ENCODE peak calls at places on chromosome 10, in seven cellular contexts. One of them, this sample, is unnamed.

GRCh38 chr10:3107426-3107961 is 40.1 kb downstream of the PFKP start:
- DNase-seq in naive thymus-derived CD8-positive, alpha-beta T cell: no peak
- DNase-seq in H9: no peak
- DNase-seq in cardiac fibroblast: peak
- DNase-seq in Ammon's horn: peak
- DNase-seq in stimulated activated CD4-positive, alpha-beta T cell treated with anti-CD3 and anti-CD28 coated beads, Interleukin-1b, Interleukin-23, amount 100 ng/mL, for 24 hours: no peak
- DNase-seq in NCI-H460: peak
- DNase-seq in this sample: no peak

GRCh38 chr10:88800152-88801125 is 2.1 kb upstream of the LIPM start:
- DNase-seq in stimulated activated CD4-positive, alpha-beta T cell treated with anti-CD3 and anti-CD28 coated beads, Interleukin-1b, Interleukin-23, amount 100 ng/mL, for 24 hours: no peak
- DNase-seq in NCI-H460: no peak
- DNase-seq in H9: no peak
- DNase-seq in cardiac fibroblast: peak
- DNase-seq in Ammon's horn: no peak
- DNase-seq in naive thymus-derived CD8-positive, alpha-beta T cell: no peak
- DNase-seq in this sample: no peak

GRCh38 chr10:110820321-110820814 is 51.4 kb upstream of the PDCD4 start:
- DNase-seq in naive thymus-derived CD8-positive, alpha-beta T cell: no peak
- DNase-seq in cardiac fibroblast: peak
- DNase-seq in NCI-H460: no peak
- DNase-seq in Ammon's horn: peak
- DNase-seq in stimulated activated CD4-positive, alpha-beta T cell treated with anti-CD3 and anti-CD28 coated beads, Interleukin-1b, Interleukin-23, amount 100 ng/mL, for 24 hours: no peak
- DNase-seq in H9: no peak
- DNase-seq in this sample: no peak

GRCh38 chr10:123346581-123346980 is 192.4 kb downstream of the BUB3 start:
- DNase-seq in naive thymus-derived CD8-positive, alpha-beta T cell: no peak
- DNase-seq in cardiac fibroblast: no peak
- DNase-seq in H9: no peak
- DNase-seq in stimulated activated CD4-positive, alpha-beta T cell treated with anti-CD3 and anti-CD28 coated beads, Interleukin-1b, Interleukin-23, amount 100 ng/mL, for 24 hours: no peak
- DNase-seq in Ammon's horn: no peak
- DNase-seq in NCI-H460: no peak
- DNase-seq in this sample: no peak

GRCh38 chr10:116440330-116441030 is 12.8 kb downstream of the PNLIPRP3 start:
- DNase-seq in cardiac fibroblast: no peak
- DNase-seq in NCI-H460: no peak
- DNase-seq in stimulated activated CD4-positive, alpha-beta T cell treated with anti-CD3 and anti-CD28 coated beads, Interleukin-1b, Interleukin-23, amount 100 ng/mL, for 24 hours: no peak
- DNase-seq in naive thymus-derived CD8-positive, alpha-beta T cell: no peak
- DNase-seq in Ammon's horn: no peak
- DNase-seq in H9: no peak
- DNase-seq in this sample: no peak

GRCh38 chr10:77846718-77847311 is 79.7 kb downstream of the DLG5 start:
- DNase-seq in H9: peak
- DNase-seq in stimulated activated CD4-positive, alpha-beta T cell treated with anti-CD3 and anti-CD28 coated beads, Interleukin-1b, Interleukin-23, amount 100 ng/mL, for 24 hours: peak
- DNase-seq in Ammon's horn: peak
- DNase-seq in naive thymus-derived CD8-positive, alpha-beta T cell: peak
- DNase-seq in cardiac fibroblast: peak
- DNase-seq in NCI-H460: peak
- DNase-seq in this sample: peak

GRCh38 chr10:125839176-125839575 is 15.8 kb downstream of the BCCIP start:
- DNase-seq in naive thymus-derived CD8-positive, alpha-beta T cell: no peak
- DNase-seq in Ammon's horn: no peak
- DNase-seq in stimulated activated CD4-positive, alpha-beta T cell treated with anti-CD3 and anti-CD28 coated beads, Interleukin-1b, Interleukin-23, amount 100 ng/mL, for 24 hours: no peak
- DNase-seq in NCI-H460: no peak
- DNase-seq in H9: no peak
- DNase-seq in cardiac fibroblast: no peak
- DNase-seq in this sample: no peak

GRCh38 chr10:7956508-7956907 is 98.0 kb upstream of the GATA3 start:
- DNase-seq in H9: no peak
- DNase-seq in cardiac fibroblast: peak
- DNase-seq in Ammon's horn: no peak
- DNase-seq in NCI-H460: peak
- DNase-seq in naive thymus-derived CD8-positive, alpha-beta T cell: no peak
- DNase-seq in stimulated activated CD4-positive, alpha-beta T cell treated with anti-CD3 and anti-CD28 coated beads, Interleukin-1b, Interleukin-23, amount 100 ng/mL, for 24 hours: no peak
- DNase-seq in this sample: peak

GRCh38 chr10:131086511-131086910 is 225.0 kb downstream of the TCERG1L start:
- DNase-seq in cardiac fibroblast: no peak
- DNase-seq in NCI-H460: no peak
- DNase-seq in H9: no peak
- DNase-seq in stimulated activated CD4-positive, alpha-beta T cell treated with anti-CD3 and anti-CD28 coated beads, Interleukin-1b, Interleukin-23, amount 100 ng/mL, for 24 hours: no peak
- DNase-seq in naive thymus-derived CD8-positive, alpha-beta T cell: no peak
- DNase-seq in Ammon's horn: no peak
- DNase-seq in this sample: no peak

GRCh38 chr10:81179805-81180452 is 642.2 kb downstream of the SH2D4B start:
- DNase-seq in NCI-H460: peak
- DNase-seq in Ammon's horn: peak
- DNase-seq in naive thymus-derived CD8-positive, alpha-beta T cell: no peak
- DNase-seq in stimulated activated CD4-positive, alpha-beta T cell treated with anti-CD3 and anti-CD28 coated beads, Interleukin-1b, Interleukin-23, amount 100 ng/mL, for 24 hours: no peak
- DNase-seq in cardiac fibroblast: no peak
- DNase-seq in H9: peak
- DNase-seq in this sample: peak

GRCh38 chr10:78934499-78934898 is 134.3 kb upstream of the ZMIZ1 start:
- DNase-seq in H9: no peak
- DNase-seq in Ammon's horn: no peak
- DNase-seq in NCI-H460: no peak
- DNase-seq in naive thymus-derived CD8-positive, alpha-beta T cell: no peak
- DNase-seq in stimulated activated CD4-positive, alpha-beta T cell treated with anti-CD3 and anti-CD28 coated beads, Interleukin-1b, Interleukin-23, amount 100 ng/mL, for 24 hours: no peak
- DNase-seq in cardiac fibroblast: no peak
- DNase-seq in this sample: peak

GRCh38 chr10:34194259-34194658 is 620.8 kb downstream of the PARD3 start:
- DNase-seq in naive thymus-derived CD8-positive, alpha-beta T cell: no peak
- DNase-seq in cardiac fibroblast: peak
- DNase-seq in NCI-H460: no peak
- DNase-seq in Ammon's horn: no peak
- DNase-seq in H9: no peak
- DNase-seq in stimulated activated CD4-positive, alpha-beta T cell treated with anti-CD3 and anti-CD28 coated beads, Interleukin-1b, Interleukin-23, amount 100 ng/mL, for 24 hours: no peak
- DNase-seq in this sample: peak

GRCh38 chr10:84499846-84500245 is 171.5 kb downstream of the CCSER2 start:
- DNase-seq in naive thymus-derived CD8-positive, alpha-beta T cell: no peak
- DNase-seq in H9: peak
- DNase-seq in stimulated activated CD4-positive, alpha-beta T cell treated with anti-CD3 and anti-CD28 coated beads, Interleukin-1b, Interleukin-23, amount 100 ng/mL, for 24 hours: no peak
- DNase-seq in NCI-H460: no peak
- DNase-seq in cardiac fibroblast: no peak
- DNase-seq in Ammon's horn: peak
- DNase-seq in this sample: peak

GRCh38 chr10:19889279-19889678 is 73.0 kb downstream of the PLXDC2 start:
- DNase-seq in stimulated activated CD4-positive, alpha-beta T cell treated with anti-CD3 and anti-CD28 coated beads, Interleukin-1b, Interleukin-23, amount 100 ng/mL, for 24 hours: no peak
- DNase-seq in naive thymus-derived CD8-positive, alpha-beta T cell: no peak
- DNase-seq in Ammon's horn: no peak
- DNase-seq in H9: no peak
- DNase-seq in NCI-H460: no peak
- DNase-seq in cardiac fibroblast: no peak
- DNase-seq in this sample: peak

This sample was measured in mesenchymal stem cell.